ENCODE peak calls at places on chromosomes 7 and 10, in nine cellular contexts. M, R, T, Z, K, S, G, C and V are unnamed samples.

GRCh38 chr10:118754132-118754555 is 626 bp downstream of the CACUL1 start:
- DNase-seq in M (no peak), R (peak; percentile 76), T (no peak), Z (peak; percentile 59), K (peak; percentile 45), S (peak; percentile 92), G (no peak), C (peak; percentile 70), V (peak; percentile 60)

GRCh38 chr7:46651070-46651469 is 730.0 kb upstream of the IGFBP3 start:
- DNase-seq in M (no peak), R (no peak), T (peak; percentile 89), Z (no peak), K (no peak), S (no peak), G (no peak), C (no peak), V (no peak)

GRCh38 chr7:30330134-30331111 is 46.0 kb downstream of the ZNRF2 start:
- DNase-seq in M (no peak), R (no peak), T (no peak), Z (peak; percentile 51), K (no peak), S (no peak), G (no peak), C (no peak), V (peak; percentile 57)

GRCh38 chr7:131607291-131608111 is 51.1 kb upstream of the PODXL start:
- DNase-seq in M (no peak), R (no peak), T (no peak), Z (no peak), K (no peak), S (no peak), G (no peak), C (no peak), V (no peak)

GRCh38 chr7:71521506-71521905 is 389.6 kb downstream of the GALNT17 start:
- DNase-seq in M (no peak), R (no peak), T (no peak), Z (no peak), K (no peak), S (no peak), G (no peak), C (no peak), V (no peak)

GRCh38 chr7:41576176-41576575 is 126.7 kb downstream of the INHBA start:
- DNase-seq in M (no peak), R (no peak), T (no peak), Z (no peak), K (no peak), S (no peak), G (no peak), C (no peak), V (no peak)

GRCh38 chr10:110363572-110364411 is 59.1 kb upstream of the SMNDC1 start:
- DNase-seq in M (no peak), R (no peak), T (no peak), Z (no peak), K (no peak), S (no peak), G (no peak), C (no peak), V (no peak)

GRCh38 chr10:95260909-95261552 is 29.8 kb downstream of the PDLIM1 start:
- DNase-seq in M (no peak), R (no peak), T (no peak), Z (no peak), K (no peak), S (no peak), G (peak; percentile 30), C (no peak), V (no peak)

GRCh38 chr7:513521-514166 is 6.0 kb downstream of the PDGFA start:
- DNase-seq in M (no peak), R (no peak), T (no peak), Z (no peak), K (no peak), S (no peak), G (no peak), C (no peak), V (peak; percentile 55)

GRCh38 chr7:65477326-65477725 is 103.7 kb downstream of the ZNF92 start:
- DNase-seq in M (no peak), R (no peak), T (peak; percentile 46), Z (no peak), K (no peak), S (no peak), G (no peak), C (peak; percentile 22), V (peak; percentile 18)

GRCh38 chr7:123615344-123615743 is 13.7 kb downstream of the ASB15 start:
- DNase-seq in M (no peak), R (no peak), T (no peak), Z (no peak), K (no peak), S (no peak), G (no peak), C (no peak), V (no peak)

GRCh38 chr10:11014671-11015141 is 3.0 kb upstream of the CELF2 start:
- DNase-seq in M (no peak), R (no peak), T (no peak), Z (no peak), K (no peak), S (no peak), G (no peak), C (no peak), V (no peak)

GRCh38 chr10:119860866-119861601 is 11.6 kb downstream of the MCMBP start:
- DNase-seq in M (no peak), R (no peak), T (no peak), Z (no peak), K (no peak), S (no peak), G (no peak), C (no peak), V (no peak)

GRCh38 chr7:131244259-131244852 is 83.3 kb upstream of the MKLN1 start:
- DNase-seq in M (peak; percentile 62), R (no peak), T (peak; percentile 35), Z (no peak), K (no peak), S (no peak), G (no peak), C (no peak), V (peak; percentile 26)

GRCh38 chr7:94314526-94314925 is 80.2 kb upstream of the COL1A2 start:
- DNase-seq in M (no peak), R (no peak), T (no peak), Z (no peak), K (no peak), S (no peak), G (no peak), C (no peak), V (no peak)

GRCh38 chr7:30501264-30501663 is 3.4 kb downstream of the GGCT start:
- DNase-seq in M (no peak), R (no peak), T (no peak), Z (no peak), K (no peak), S (no peak), G (no peak), C (no peak), V (no peak)

GRCh38 chr10:6069101-6069931 is 7.1 kb upstream of the IL2RA start:
- DNase-seq in M (no peak), R (no peak), T (no peak), Z (peak; percentile 29), K (no peak), S (no peak), G (no peak), C (no peak), V (peak; percentile 75)

GRCh38 chr7:141189231-141189630 is 115.4 kb downstream of the TMEM178B start:
- DNase-seq in M (no peak), R (no peak), T (no peak), Z (no peak), K (no peak), S (no peak), G (no peak), C (no peak), V (no peak)

GRCh38 chr10:132739225-132739613 is 46.7 kb downstream of the NKX6-2 start:
- DNase-seq in M (no peak), R (no peak), T (no peak), Z (no peak), K (no peak), S (no peak), G (no peak), C (no peak), V (no peak)

GRCh38 chr7:155362380-155363145 is 64.9 kb downstream of the INSIG1 start:
- DNase-seq in M (no peak), R (no peak), T (no peak), Z (no peak), K (no peak), S (no peak), G (no peak), C (no peak), V (no peak)

DNA sequence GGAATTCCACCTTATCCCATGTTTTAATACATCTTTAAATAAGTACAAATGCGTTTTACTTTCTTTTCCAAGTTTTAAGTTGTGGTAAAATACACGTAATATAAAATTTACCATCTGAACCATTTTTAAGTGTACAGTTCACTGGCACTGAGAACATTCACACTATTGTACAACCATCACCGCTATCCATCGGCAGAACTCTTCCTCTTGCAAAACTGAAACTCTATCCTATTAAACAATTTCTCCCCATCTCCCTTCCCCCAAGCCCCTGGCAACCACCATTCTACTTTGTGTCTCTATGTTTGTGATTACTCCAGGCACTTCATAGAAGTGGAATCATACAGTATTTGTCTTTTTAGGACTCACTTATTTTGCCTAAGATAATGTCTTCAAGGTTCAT is 33.8 kb downstream of the HIP1 start:
- DNase-seq in M (no peak), R (no peak), T (no peak), Z (no peak), K (no peak), S (no peak), G (no peak), C (no peak), V (no peak)
- TF ChIP-seq CTCF in M (no peak), R (no peak), T (no peak), Z (no peak), K (no peak), S (no peak), G (no peak), C (no peak), V (no peak)

GRCh38 chr7:6612819-6613218 is 2.6 kb upstream of the ZNF853 start:
- DNase-seq in M (no peak), R (no peak), T (no peak), Z (no peak), K (no peak), S (no peak), G (no peak), C (no peak), V (no peak)
- TF ChIP-seq CTCF in M (no peak), R (no peak), T (no peak), Z (no peak), K (no peak), S (no peak), G (no peak), C (no peak), V (no peak)

GRCh38 chr7:95317966-95318365 is 6.4 kb downstream of the PON1 start:
- DNase-seq in M (no peak), R (no peak), T (no peak), Z (no peak), K (no peak), S (no peak), G (no peak), C (no peak), V (no peak)
- TF ChIP-seq CTCF in M (no peak), R (no peak), T (no peak), Z (no peak), K (no peak), S (no peak), G (no peak), C (no peak), V (no peak)

DNA sequence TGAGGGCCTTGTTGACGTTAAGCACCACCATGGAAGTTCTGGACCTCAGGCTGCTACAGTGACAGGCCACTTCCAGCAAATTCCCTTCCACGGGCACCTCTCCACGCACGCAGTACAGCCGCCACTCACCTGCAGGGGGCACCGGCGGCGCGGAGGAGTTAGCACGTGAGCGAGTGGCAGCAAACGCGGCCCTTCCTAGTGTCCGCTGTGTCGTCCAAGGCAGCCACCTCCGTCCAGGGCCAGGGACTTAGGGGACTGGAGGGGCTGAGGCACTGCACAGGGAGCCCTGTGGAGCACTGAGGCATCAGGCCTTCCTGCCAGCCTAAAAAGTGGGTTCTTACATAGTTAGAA is 164.4 kb downstream of the SVIL start:
- DNase-seq in M (no peak), R (peak; percentile 64), T (no peak), Z (peak; percentile 16), K (no peak), S (no peak), G (no peak), C (peak; percentile 67), V (peak; percentile 51)
- TF ChIP-seq CTCF in M (peak; percentile 70), R (no peak), T (peak; percentile 74), Z (peak; percentile 71), K (peak; percentile 56), S (no peak), G (peak; percentile 41), C (peak; percentile 71), V (peak; percentile 64)